ENCODE peak calls at places on chromosome 1, in six cellular contexts. A is IMR-90; M is lower lobe of right lung; X is mucosa of descending colon; Y is pancreas; F is CD4-positive, CD25-positive, alpha-beta regulatory T cell. W is an unnamed sample.
A peak's percentile ranks its signal among the peaks of the same experiment; 100 is the strongest.

GRCh38 chr1:24018611-24019580 is 38.8 kb upstream of the SRSF10 start:
- ATAC-seq in A (peak; percentile 84), M (peak; percentile 93), X (peak; percentile 81), Y (peak; percentile 83), F (no peak), W (peak; percentile 92)

GRCh38 chr1:89954401-89954800 is 40.5 kb upstream of the ZNF326 start:
- ATAC-seq in A (no peak), M (no peak), X (no peak), Y (no peak), F (no peak), W (no peak)

GRCh38 chr1:66840929-66841328 is 39.9 kb upstream of the INSL5 start:
- ATAC-seq in A (no peak), M (no peak), X (no peak), Y (no peak), F (no peak), W (no peak)

GRCh38 chr1:93658188-93658587 is 23.4 kb downstream of the BCAR3 start:
- ATAC-seq in A (no peak), M (no peak), X (no peak), Y (no peak), F (no peak), W (no peak)

GRCh38 chr1:77536813-77537212 is 145.6 kb downstream of the ZZZ3 start:
- ATAC-seq in A (peak; percentile 21), M (no peak), X (no peak), Y (no peak), F (no peak), W (no peak)

GRCh38 chr1:39128959-39129358 is 75.5 kb upstream of the MACF1 start:
- ATAC-seq in A (no peak), M (peak; percentile 81), X (peak; percentile 90), Y (peak; percentile 91), F (no peak), W (no peak)

GRCh38 chr1:8752411-8752810 is 65.0 kb downstream of the RERE start:
- ATAC-seq in A (no peak), M (no peak), X (no peak), Y (no peak), F (no peak), W (no peak)

GRCh38 chr1:216766633-216767325 is 43.5 kb upstream of the ESRRG start:
- ATAC-seq in A (no peak), M (no peak), X (no peak), Y (no peak), F (no peak), W (no peak)

GRCh38 chr1:55200667-55201066 is 14.5 kb downstream of the USP24 start:
- ATAC-seq in A (no peak), M (no peak), X (no peak), Y (no peak), F (no peak), W (no peak)

GRCh38 chr1:7521803-7522202 is 249.3 kb upstream of the VAMP3 start:
- ATAC-seq in A (no peak), M (no peak), X (no peak), Y (no peak), F (no peak), W (no peak)

GRCh38 chr1:185435696-185436379 is 118.8 kb upstream of the IVNS1ABP start:
- ATAC-seq in A (no peak), M (no peak), X (peak; percentile 59), Y (no peak), F (no peak), W (no peak)

DNA sequence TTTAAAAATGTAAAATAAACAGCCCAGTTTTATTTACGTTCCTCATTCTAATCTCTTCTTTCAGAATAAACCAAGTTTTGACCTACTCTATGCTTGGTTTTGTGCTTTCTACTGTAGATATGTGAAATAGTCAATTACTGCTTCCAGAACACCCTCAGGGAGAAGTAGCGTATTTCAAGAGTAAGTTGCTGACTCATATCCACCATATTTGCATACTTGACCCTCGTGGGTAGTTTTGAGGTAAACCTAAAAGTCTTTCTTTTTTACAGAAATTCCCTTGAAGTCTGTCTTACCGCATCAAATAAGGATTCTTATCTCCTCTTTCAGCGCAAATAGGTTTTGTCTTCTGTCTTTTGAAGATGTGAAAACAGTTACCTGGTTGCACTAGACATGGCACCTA is 1.4 kb upstream of the OR2L3 start:
- ATAC-seq in A (no peak), M (no peak), X (no peak), Y (no peak), F (no peak), W (no peak)
- H3K9me3 ChIP-seq in A (peaks cover 8% of the 10 kb centered on the region), M (no peaks in the 10 kb centered on the region), X (peaks cover 29% of the 10 kb centered on the region), Y (no peaks in the 10 kb centered on the region), F (peaks cover 4% of the 10 kb centered on the region), W (no peaks in the 10 kb centered on the region)

GRCh38 chr1:198212126-198212525 is 55.3 kb downstream of the NEK7 start:
- ATAC-seq in A (no peak), M (no peak), X (no peak), Y (no peak), F (no peak), W (no peak)
- H3K9me3 ChIP-seq in A (peaks cover 7% of the 10 kb centered on the region), M (peaks cover 14% of the 10 kb centered on the region), X (peaks cover 16% of the 10 kb centered on the region), Y (no peaks in the 10 kb centered on the region), F (peaks cover 14% of the 10 kb centered on the region), W (no peaks in the 10 kb centered on the region)

DNA sequence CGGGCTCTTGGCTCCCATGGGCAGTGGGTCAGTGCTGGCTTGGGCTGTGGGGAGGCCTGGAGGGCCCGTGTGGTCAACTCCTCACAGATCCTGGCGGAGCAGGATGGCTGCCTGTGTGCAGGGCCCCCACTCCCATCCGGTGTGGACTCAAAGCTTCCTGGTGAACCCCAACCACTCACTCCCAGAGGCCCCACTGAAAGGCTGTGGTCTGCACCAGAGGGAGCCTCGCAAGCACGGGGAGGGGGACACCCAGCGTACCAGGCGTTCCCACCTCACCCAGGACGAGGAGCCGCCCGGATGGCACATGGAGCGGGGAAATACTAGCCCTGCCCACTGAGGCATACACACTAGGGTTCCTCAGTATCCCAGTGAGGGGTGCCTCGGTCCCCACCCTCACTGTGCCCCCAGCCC is 75.4 kb upstream of the ACTRT2 start:
- ATAC-seq in A (no peak), M (no peak), X (no peak), Y (no peak), F (no peak), W (no peak)
- H3K9me3 ChIP-seq in A (peaks cover 54% of the 10 kb centered on the region), M (peaks cover 6% of the 10 kb centered on the region), X (no peaks in the 10 kb centered on the region), Y (no peaks in the 10 kb centered on the region), F (no peaks in the 10 kb centered on the region), W (no peaks in the 10 kb centered on the region)

GRCh38 chr1:166605137-166605536 is 234.1 kb upstream of the POGK start:
- ATAC-seq in A (no peak), M (no peak), X (no peak), Y (no peak), F (no peak), W (no peak)
- H3K9me3 ChIP-seq in A (peaks cover 4% of the 10 kb centered on the region), M (no peaks in the 10 kb centered on the region), X (no peaks in the 10 kb centered on the region), Y (no peaks in the 10 kb centered on the region), F (no peaks in the 10 kb centered on the region), W (no peaks in the 10 kb centered on the region)

GRCh38 chr1:247145279-247145678 is 26.5 kb downstream of the ZNF124 start:
- ATAC-seq in A (no peak), M (no peak), X (no peak), Y (no peak), F (no peak), W (no peak)
- H3K9me3 ChIP-seq in A (peaks cover 40% of the 10 kb centered on the region), M (peaks cover 97% of the 10 kb centered on the region), X (peaks cover 99% of the 10 kb centered on the region), Y (no peaks in the 10 kb centered on the region), F (peaks cover 93% of the 10 kb centered on the region), W (peaks cover 91% of the 10 kb centered on the region)

GRCh38 chr1:17423781-17424245 is 15.7 kb downstream of the RCC2 start:
- ATAC-seq in A (peak; percentile 79), M (no peak), X (no peak), Y (no peak), F (no peak), W (peak; percentile 47)

GRCh38 chr1:17419626-17420328 is 19.7 kb downstream of the RCC2 start:
- ATAC-seq in A (peak; percentile 87), M (peak; percentile 88), X (peak; percentile 94), Y (peak; percentile 94), F (peak; percentile 62), W (peak; percentile 85)

GRCh38 chr1:17416389-17416788 is 23.1 kb downstream of the RCC2 start:
- ATAC-seq in A (no peak), M (no peak), X (no peak), Y (no peak), F (no peak), W (no peak)

GRCh38 chr1:17422461-17422860 is 17.0 kb downstream of the RCC2 start:
- ATAC-seq in A (no peak), M (no peak), X (no peak), Y (no peak), F (no peak), W (no peak)

GRCh38 chr1:17420361-17420760 is 19.1 kb downstream of the RCC2 start:
- ATAC-seq in A (no peak), M (no peak), X (no peak), Y (no peak), F (no peak), W (no peak)
- H3K9me3 ChIP-seq in A (no peaks in the 10 kb centered on the region), M (no peaks in the 10 kb centered on the region), X (no peaks in the 10 kb centered on the region), Y (no peaks in the 10 kb centered on the region), F (no peaks in the 10 kb centered on the region), W (no peaks in the 10 kb centered on the region)

DNA sequence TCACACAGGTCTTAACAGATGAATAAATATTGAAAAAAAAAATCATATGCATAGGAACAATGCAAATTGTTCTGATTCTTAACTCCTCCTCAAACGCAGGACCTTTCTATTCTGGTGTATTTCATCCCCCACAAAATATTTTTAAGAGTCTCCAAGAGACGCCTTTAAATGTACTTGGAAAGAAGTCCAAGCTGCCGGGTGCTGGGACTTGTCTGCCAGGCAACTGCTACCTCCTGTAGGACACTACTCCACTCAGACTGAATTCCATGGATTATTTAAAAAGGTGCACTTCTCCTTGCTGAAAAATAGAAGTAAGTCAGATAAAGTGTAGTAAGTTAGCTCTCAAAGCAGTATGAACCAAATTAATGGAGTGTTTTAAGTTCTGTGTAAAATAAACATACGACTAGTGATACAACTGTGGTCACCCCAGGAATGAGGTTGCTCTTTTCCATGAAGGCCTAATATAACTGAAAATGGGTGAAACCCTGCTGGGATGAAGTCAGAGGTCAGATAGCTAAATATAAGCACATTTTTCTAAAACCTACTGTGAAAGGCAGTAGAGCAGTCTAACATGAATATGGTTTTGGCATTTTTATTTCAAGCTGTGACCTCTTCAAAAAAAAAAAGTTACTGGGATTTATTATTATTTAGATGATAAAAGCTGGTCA is 189.2 kb upstream of the PBX1 start:
- ATAC-seq in A (no peak), M (no peak), X (no peak), Y (no peak), F (no peak), W (no peak)
- H3K9me3 ChIP-seq in A (peaks cover 3% of the 10 kb centered on the region), M (peaks cover 12% of the 10 kb centered on the region), X (peaks cover 6% of the 10 kb centered on the region), Y (no peaks in the 10 kb centered on the region), F (peaks cover 11% of the 10 kb centered on the region), W (no peaks in the 10 kb centered on the region)

DNA sequence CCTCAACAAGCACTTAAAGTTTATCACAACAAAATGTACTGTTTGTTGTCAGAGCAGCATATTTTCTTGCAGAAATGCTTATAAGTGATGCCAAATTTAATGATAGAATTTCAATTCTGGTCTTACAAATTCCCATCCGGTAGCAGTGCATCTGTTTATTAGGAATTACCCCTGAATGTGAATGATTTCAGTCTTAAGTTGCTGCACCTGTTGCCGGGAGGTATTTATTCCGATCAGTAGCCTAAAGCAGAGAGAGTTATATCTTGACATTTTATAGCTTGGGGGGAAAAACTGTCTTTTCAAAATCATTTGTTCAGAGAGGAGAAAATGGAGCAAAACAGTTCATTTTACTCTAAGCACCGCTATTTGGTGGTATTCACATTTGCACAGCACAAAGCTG is 98.5 kb downstream of the ADGRL2 start:
- ATAC-seq in A (no peak), M (no peak), X (no peak), Y (no peak), F (no peak), W (no peak)
- H3K9me3 ChIP-seq in A (no peaks in the 10 kb centered on the region), M (no peaks in the 10 kb centered on the region), X (no peaks in the 10 kb centered on the region), Y (no peaks in the 10 kb centered on the region), F (no peaks in the 10 kb centered on the region), W (no peaks in the 10 kb centered on the region)

GRCh38 chr1:152735648-152736047 is 22.2 kb upstream of the KPRP start:
- ATAC-seq in A (no peak), M (no peak), X (no peak), Y (no peak), F (no peak), W (no peak)
- H3K9me3 ChIP-seq in A (no peaks in the 10 kb centered on the region), M (no peaks in the 10 kb centered on the region), X (no peaks in the 10 kb centered on the region), Y (no peaks in the 10 kb centered on the region), F (no peaks in the 10 kb centered on the region), W (no peaks in the 10 kb centered on the region)